ENCODE peak calls at places on chromosomes 11 and 22, in seven cellular contexts. One of them, this sample, is unnamed.

GRCh38 chr11:61994981-61995380 is 27.5 kb upstream of the FTH1 start:
- DNase-seq in activated CD4-positive, alpha-beta T cell treated with anti-CD3 and anti-CD28 coated beads, Interleukin-2, amount 10 ng/mL, durations not matched to agents 7 days and 5 days: no peak
- DNase-seq in AG20443: no peak
- DNase-seq in effector CD4-positive, alpha-beta T cell: no peak
- DNase-seq in T-helper 1 cell: no peak
- DNase-seq in NCI-H226: no peak
- DNase-seq in H54: no peak
- DNase-seq in this sample: no peak

GRCh38 chr11:33248416-33248957 is 8.7 kb upstream of the HIPK3 start:
- DNase-seq in activated CD4-positive, alpha-beta T cell treated with anti-CD3 and anti-CD28 coated beads, Interleukin-2, amount 10 ng/mL, durations not matched to agents 7 days and 5 days: no peak
- DNase-seq in AG20443: peak; percentile 73
- DNase-seq in effector CD4-positive, alpha-beta T cell: no peak
- DNase-seq in T-helper 1 cell: no peak
- DNase-seq in NCI-H226: no peak
- DNase-seq in H54: no peak
- DNase-seq in this sample: no peak

GRCh38 chr11:123302751-123303195 is 107.7 kb upstream of the CLMP start:
- DNase-seq in activated CD4-positive, alpha-beta T cell treated with anti-CD3 and anti-CD28 coated beads, Interleukin-2, amount 10 ng/mL, durations not matched to agents 7 days and 5 days: no peak
- DNase-seq in AG20443: peak; percentile 75
- DNase-seq in effector CD4-positive, alpha-beta T cell: no peak
- DNase-seq in T-helper 1 cell: no peak
- DNase-seq in NCI-H226: no peak
- DNase-seq in H54: peak; percentile 31
- DNase-seq in this sample: peak; percentile 13

GRCh38 chr11:34640050-34640971 is 19.4 kb downstream of the EHF start:
- DNase-seq in activated CD4-positive, alpha-beta T cell treated with anti-CD3 and anti-CD28 coated beads, Interleukin-2, amount 10 ng/mL, durations not matched to agents 7 days and 5 days: no peak
- DNase-seq in AG20443: no peak
- DNase-seq in effector CD4-positive, alpha-beta T cell: no peak
- DNase-seq in T-helper 1 cell: no peak
- DNase-seq in NCI-H226: no peak
- DNase-seq in H54: no peak
- DNase-seq in this sample: no peak

GRCh38 chr11:105696000-105696399 is 86.1 kb downstream of the GRIA4 start:
- DNase-seq in activated CD4-positive, alpha-beta T cell treated with anti-CD3 and anti-CD28 coated beads, Interleukin-2, amount 10 ng/mL, durations not matched to agents 7 days and 5 days: no peak
- DNase-seq in AG20443: no peak
- DNase-seq in effector CD4-positive, alpha-beta T cell: no peak
- DNase-seq in T-helper 1 cell: no peak
- DNase-seq in NCI-H226: no peak
- DNase-seq in H54: no peak
- DNase-seq in this sample: no peak

GRCh38 chr11:72113170-72113808 is 794 bp upstream of the ANAPC15 start:
- DNase-seq in activated CD4-positive, alpha-beta T cell treated with anti-CD3 and anti-CD28 coated beads, Interleukin-2, amount 10 ng/mL, durations not matched to agents 7 days and 5 days: no peak
- DNase-seq in AG20443: peak; percentile 63
- DNase-seq in effector CD4-positive, alpha-beta T cell: no peak
- DNase-seq in T-helper 1 cell: no peak
- DNase-seq in NCI-H226: peak; percentile 81
- DNase-seq in H54: no peak
- DNase-seq in this sample: no peak

GRCh38 chr22:42895087-42895486 is 38.0 kb upstream of the ARFGAP3 start:
- DNase-seq in activated CD4-positive, alpha-beta T cell treated with anti-CD3 and anti-CD28 coated beads, Interleukin-2, amount 10 ng/mL, durations not matched to agents 7 days and 5 days: peak; percentile 40
- DNase-seq in AG20443: no peak
- DNase-seq in effector CD4-positive, alpha-beta T cell: no peak
- DNase-seq in T-helper 1 cell: no peak
- DNase-seq in NCI-H226: no peak
- DNase-seq in H54: no peak
- DNase-seq in this sample: no peak

GRCh38 chr22:39520874-39521857 is 804 bp downstream of the ATF4 start:
- DNase-seq in activated CD4-positive, alpha-beta T cell treated with anti-CD3 and anti-CD28 coated beads, Interleukin-2, amount 10 ng/mL, durations not matched to agents 7 days and 5 days: peak; percentile 71
- DNase-seq in AG20443: peak; percentile 82
- DNase-seq in effector CD4-positive, alpha-beta T cell: peak; percentile 53
- DNase-seq in T-helper 1 cell: peak; percentile 42
- DNase-seq in NCI-H226: peak; percentile 59
- DNase-seq in H54: no peak
- DNase-seq in this sample: peak; percentile 62

GRCh38 chr11:47418454-47419259 is 7.6 kb downstream of the PSMC3 start:
- DNase-seq in activated CD4-positive, alpha-beta T cell treated with anti-CD3 and anti-CD28 coated beads, Interleukin-2, amount 10 ng/mL, durations not matched to agents 7 days and 5 days: no peak
- DNase-seq in AG20443: no peak
- DNase-seq in effector CD4-positive, alpha-beta T cell: no peak
- DNase-seq in T-helper 1 cell: no peak
- DNase-seq in NCI-H226: no peak
- DNase-seq in H54: no peak
- DNase-seq in this sample: no peak

GRCh38 chr11:13016415-13016814 is 7.3 kb downstream of the RASSF10 start:
- DNase-seq in activated CD4-positive, alpha-beta T cell treated with anti-CD3 and anti-CD28 coated beads, Interleukin-2, amount 10 ng/mL, durations not matched to agents 7 days and 5 days: no peak
- DNase-seq in AG20443: no peak
- DNase-seq in effector CD4-positive, alpha-beta T cell: no peak
- DNase-seq in T-helper 1 cell: no peak
- DNase-seq in NCI-H226: no peak
- DNase-seq in H54: no peak
- DNase-seq in this sample: no peak

GRCh38 chr22:32661296-32661695 is 140.2 kb upstream of the TIMP3 start:
- DNase-seq in activated CD4-positive, alpha-beta T cell treated with anti-CD3 and anti-CD28 coated beads, Interleukin-2, amount 10 ng/mL, durations not matched to agents 7 days and 5 days: no peak
- DNase-seq in AG20443: peak; percentile 82
- DNase-seq in effector CD4-positive, alpha-beta T cell: no peak
- DNase-seq in T-helper 1 cell: no peak
- DNase-seq in NCI-H226: peak; percentile 65
- DNase-seq in H54: peak; percentile 41
- DNase-seq in this sample: no peak

GRCh38 chr11:41459602-41460405 is at the start of gene LRRC4C:
- DNase-seq in activated CD4-positive, alpha-beta T cell treated with anti-CD3 and anti-CD28 coated beads, Interleukin-2, amount 10 ng/mL, durations not matched to agents 7 days and 5 days: no peak
- DNase-seq in AG20443: no peak
- DNase-seq in effector CD4-positive, alpha-beta T cell: no peak
- DNase-seq in T-helper 1 cell: no peak
- DNase-seq in NCI-H226: no peak
- DNase-seq in H54: no peak
- DNase-seq in this sample: no peak

GRCh38 chr22:30763815-30764686 is 69.4 kb downstream of the OSBP2 start:
- DNase-seq in activated CD4-positive, alpha-beta T cell treated with anti-CD3 and anti-CD28 coated beads, Interleukin-2, amount 10 ng/mL, durations not matched to agents 7 days and 5 days: peak; percentile 76
- DNase-seq in AG20443: peak; percentile 80
- DNase-seq in effector CD4-positive, alpha-beta T cell: peak; percentile 26
- DNase-seq in T-helper 1 cell: peak; percentile 35
- DNase-seq in NCI-H226: peak; percentile 46
- DNase-seq in H54: peak; percentile 40
- DNase-seq in this sample: peak; percentile 25

GRCh38 chr11:16318320-16318719 is 38.0 kb downstream of the SOX6 start:
- DNase-seq in activated CD4-positive, alpha-beta T cell treated with anti-CD3 and anti-CD28 coated beads, Interleukin-2, amount 10 ng/mL, durations not matched to agents 7 days and 5 days: no peak
- DNase-seq in AG20443: no peak
- DNase-seq in effector CD4-positive, alpha-beta T cell: no peak
- DNase-seq in T-helper 1 cell: no peak
- DNase-seq in NCI-H226: no peak
- DNase-seq in H54: no peak
- DNase-seq in this sample: no peak

GRCh38 chr11:120317689-120318195 is 7.4 kb upstream of the TLCD5 start:
- DNase-seq in activated CD4-positive, alpha-beta T cell treated with anti-CD3 and anti-CD28 coated beads, Interleukin-2, amount 10 ng/mL, durations not matched to agents 7 days and 5 days: no peak
- DNase-seq in AG20443: no peak
- DNase-seq in effector CD4-positive, alpha-beta T cell: no peak
- DNase-seq in T-helper 1 cell: no peak
- DNase-seq in NCI-H226: no peak
- DNase-seq in H54: no peak
- DNase-seq in this sample: no peak

GRCh38 chr11:115145316-115145715 is 358.9 kb downstream of the CADM1 start:
- DNase-seq in activated CD4-positive, alpha-beta T cell treated with anti-CD3 and anti-CD28 coated beads, Interleukin-2, amount 10 ng/mL, durations not matched to agents 7 days and 5 days: no peak
- DNase-seq in AG20443: no peak
- DNase-seq in effector CD4-positive, alpha-beta T cell: no peak
- DNase-seq in T-helper 1 cell: no peak
- DNase-seq in NCI-H226: no peak
- DNase-seq in H54: no peak
- DNase-seq in this sample: no peak

GRCh38 chr11:125314264-125315087 is 149.9 kb downstream of the PKNOX2 start:
- DNase-seq in activated CD4-positive, alpha-beta T cell treated with anti-CD3 and anti-CD28 coated beads, Interleukin-2, amount 10 ng/mL, durations not matched to agents 7 days and 5 days: no peak
- DNase-seq in AG20443: no peak
- DNase-seq in effector CD4-positive, alpha-beta T cell: no peak
- DNase-seq in T-helper 1 cell: no peak
- DNase-seq in NCI-H226: no peak
- DNase-seq in H54: no peak
- DNase-seq in this sample: no peak

GRCh38 chr22:25702046-25702445 is 39.9 kb upstream of the MYO18B start:
- DNase-seq in activated CD4-positive, alpha-beta T cell treated with anti-CD3 and anti-CD28 coated beads, Interleukin-2, amount 10 ng/mL, durations not matched to agents 7 days and 5 days: no peak
- DNase-seq in AG20443: no peak
- DNase-seq in effector CD4-positive, alpha-beta T cell: no peak
- DNase-seq in T-helper 1 cell: no peak
- DNase-seq in NCI-H226: no peak
- DNase-seq in H54: no peak
- DNase-seq in this sample: no peak

GRCh38 chr22:46446799-46447198 is 90.6 kb downstream of the CELSR1 start:
- DNase-seq in activated CD4-positive, alpha-beta T cell treated with anti-CD3 and anti-CD28 coated beads, Interleukin-2, amount 10 ng/mL, durations not matched to agents 7 days and 5 days: no peak
- DNase-seq in AG20443: no peak
- DNase-seq in effector CD4-positive, alpha-beta T cell: no peak
- DNase-seq in T-helper 1 cell: no peak
- DNase-seq in NCI-H226: no peak
- DNase-seq in H54: no peak
- DNase-seq in this sample: no peak

GRCh38 chr11:34830648-34831047 is 85.5 kb downstream of the APIP start:
- DNase-seq in activated CD4-positive, alpha-beta T cell treated with anti-CD3 and anti-CD28 coated beads, Interleukin-2, amount 10 ng/mL, durations not matched to agents 7 days and 5 days: no peak
- DNase-seq in AG20443: no peak
- DNase-seq in effector CD4-positive, alpha-beta T cell: no peak
- DNase-seq in T-helper 1 cell: no peak
- DNase-seq in NCI-H226: peak; percentile 51
- DNase-seq in H54: no peak
- DNase-seq in this sample: no peak

GRCh38 chr22:33381531-33382406 is 323.6 kb upstream of the SYN3 start:
- DNase-seq in activated CD4-positive, alpha-beta T cell treated with anti-CD3 and anti-CD28 coated beads, Interleukin-2, amount 10 ng/mL, durations not matched to agents 7 days and 5 days: no peak
- DNase-seq in AG20443: no peak
- DNase-seq in effector CD4-positive, alpha-beta T cell: no peak
- DNase-seq in T-helper 1 cell: no peak
- DNase-seq in NCI-H226: peak; percentile 84
- DNase-seq in H54: no peak
- DNase-seq in this sample: no peak

GRCh38 chr11:6443269-6444003 is 2.6 kb upstream of the HPX start:
- DNase-seq in activated CD4-positive, alpha-beta T cell treated with anti-CD3 and anti-CD28 coated beads, Interleukin-2, amount 10 ng/mL, durations not matched to agents 7 days and 5 days: peak; percentile 64
- DNase-seq in AG20443: peak; percentile 85
- DNase-seq in effector CD4-positive, alpha-beta T cell: peak; percentile 35
- DNase-seq in T-helper 1 cell: peak; percentile 33
- DNase-seq in NCI-H226: peak; percentile 9
- DNase-seq in H54: peak; percentile 79
- DNase-seq in this sample: peak; percentile 55